ENCODE peak calls at places on chromosomes 13 and 19, in nine cellular contexts. One of them, this sample, is unnamed.
A peak's percentile ranks its signal among the peaks of the same experiment; 100 is the strongest.

GRCh38 chr19:58562126-58563033 is 4.0 kb upstream of the UBE2M start:
- DNase-seq in thoracic aorta: no peak
- DNase-seq in T-cell: peak; percentile 25
- DNase-seq in nephron progenitor cell: no peak
- DNase-seq in NCI-H2029 treated with DMSO at 0.1 percent for 48 hours: no peak
- DNase-seq in activated T-helper 2 cell treated with anti-CD3 and anti-CD28 coated beads, Interferon-gamma antibody, Interleukin-2, Interleukin-4, amounts not matched to agents 10 μg/mL and 5 μg/mL and 100 μg/mL, durations not matched to agents 14 hours and 24 hours and 36 hours: peak; percentile 46
- DNase-seq in EL: peak; percentile 37
- DNase-seq in aorta: peak; percentile 84
- DNase-seq in endothelial cell: peak; percentile 35
- DNase-seq in this sample: no peak

GRCh38 chr13:94169783-94170513 is 309.5 kb downstream of the DCT start:
- DNase-seq in aorta: peak; percentile 85
- DNase-seq in activated T-helper 2 cell treated with anti-CD3 and anti-CD28 coated beads, Interferon-gamma antibody, Interleukin-2, Interleukin-4, amounts not matched to agents 10 μg/mL and 5 μg/mL and 100 μg/mL, durations not matched to agents 14 hours and 24 hours and 36 hours: no peak
- DNase-seq in endothelial cell: no peak
- DNase-seq in T-cell: no peak
- DNase-seq in nephron progenitor cell: no peak
- DNase-seq in NCI-H2029 treated with DMSO at 0.1 percent for 48 hours: no peak
- DNase-seq in EL: no peak
- DNase-seq in thoracic aorta: peak; percentile 9
- DNase-seq in this sample: no peak

GRCh38 chr19:13006431-13007281 is 11.4 kb downstream of the NFIX start:
- DNase-seq in T-cell: no peak
- DNase-seq in endothelial cell: no peak
- DNase-seq in EL: no peak
- DNase-seq in NCI-H2029 treated with DMSO at 0.1 percent for 48 hours: no peak
- DNase-seq in thoracic aorta: no peak
- DNase-seq in aorta: no peak
- DNase-seq in activated T-helper 2 cell treated with anti-CD3 and anti-CD28 coated beads, Interferon-gamma antibody, Interleukin-2, Interleukin-4, amounts not matched to agents 10 μg/mL and 5 μg/mL and 100 μg/mL, durations not matched to agents 14 hours and 24 hours and 36 hours: no peak
- DNase-seq in nephron progenitor cell: no peak
- DNase-seq in this sample: no peak

GRCh38 chr13:69324109-69324886 is 783.3 kb upstream of the ATXN8OS start:
- DNase-seq in endothelial cell: no peak
- DNase-seq in activated T-helper 2 cell treated with anti-CD3 and anti-CD28 coated beads, Interferon-gamma antibody, Interleukin-2, Interleukin-4, amounts not matched to agents 10 μg/mL and 5 μg/mL and 100 μg/mL, durations not matched to agents 14 hours and 24 hours and 36 hours: no peak
- DNase-seq in NCI-H2029 treated with DMSO at 0.1 percent for 48 hours: peak; percentile 69
- DNase-seq in T-cell: no peak
- DNase-seq in thoracic aorta: no peak
- DNase-seq in EL: no peak
- DNase-seq in nephron progenitor cell: no peak
- DNase-seq in aorta: no peak
- DNase-seq in this sample: no peak

GRCh38 chr13:38872693-38873092 is 117.9 kb downstream of the STOML3 start:
- DNase-seq in NCI-H2029 treated with DMSO at 0.1 percent for 48 hours: no peak
- DNase-seq in nephron progenitor cell: peak; percentile 68
- DNase-seq in aorta: no peak
- DNase-seq in endothelial cell: peak; percentile 69
- DNase-seq in T-cell: peak; percentile 2
- DNase-seq in thoracic aorta: no peak
- DNase-seq in activated T-helper 2 cell treated with anti-CD3 and anti-CD28 coated beads, Interferon-gamma antibody, Interleukin-2, Interleukin-4, amounts not matched to agents 10 μg/mL and 5 μg/mL and 100 μg/mL, durations not matched to agents 14 hours and 24 hours and 36 hours: no peak
- DNase-seq in EL: peak; percentile 26
- DNase-seq in this sample: peak; percentile 3

GRCh38 chr13:113920606-113921306 is 53.1 kb downstream of the C13orf46 start:
- DNase-seq in T-cell: no peak
- DNase-seq in thoracic aorta: no peak
- DNase-seq in activated T-helper 2 cell treated with anti-CD3 and anti-CD28 coated beads, Interferon-gamma antibody, Interleukin-2, Interleukin-4, amounts not matched to agents 10 μg/mL and 5 μg/mL and 100 μg/mL, durations not matched to agents 14 hours and 24 hours and 36 hours: no peak
- DNase-seq in nephron progenitor cell: no peak
- DNase-seq in aorta: no peak
- DNase-seq in NCI-H2029 treated with DMSO at 0.1 percent for 48 hours: no peak
- DNase-seq in EL: no peak
- DNase-seq in endothelial cell: no peak
- DNase-seq in this sample: no peak

GRCh38 chr13:64347662-64348061 is 2882.5 kb downstream of the PCDH9 start:
- DNase-seq in nephron progenitor cell: no peak
- DNase-seq in NCI-H2029 treated with DMSO at 0.1 percent for 48 hours: no peak
- DNase-seq in thoracic aorta: no peak
- DNase-seq in EL: peak; percentile 5
- DNase-seq in aorta: no peak
- DNase-seq in activated T-helper 2 cell treated with anti-CD3 and anti-CD28 coated beads, Interferon-gamma antibody, Interleukin-2, Interleukin-4, amounts not matched to agents 10 μg/mL and 5 μg/mL and 100 μg/mL, durations not matched to agents 14 hours and 24 hours and 36 hours: no peak
- DNase-seq in endothelial cell: no peak
- DNase-seq in T-cell: no peak
- DNase-seq in this sample: no peak

GRCh38 chr19:33300016-33300981 is 2.0 kb downstream of the CEBPA start:
- DNase-seq in EL: no peak
- DNase-seq in T-cell: no peak
- DNase-seq in thoracic aorta: no peak
- DNase-seq in NCI-H2029 treated with DMSO at 0.1 percent for 48 hours: no peak
- DNase-seq in endothelial cell: no peak
- DNase-seq in activated T-helper 2 cell treated with anti-CD3 and anti-CD28 coated beads, Interferon-gamma antibody, Interleukin-2, Interleukin-4, amounts not matched to agents 10 μg/mL and 5 μg/mL and 100 μg/mL, durations not matched to agents 14 hours and 24 hours and 36 hours: no peak
- DNase-seq in nephron progenitor cell: no peak
- DNase-seq in aorta: no peak
- DNase-seq in this sample: no peak

GRCh38 chr13:57969961-57970360 is 338.4 kb downstream of the PCDH17 start:
- DNase-seq in activated T-helper 2 cell treated with anti-CD3 and anti-CD28 coated beads, Interferon-gamma antibody, Interleukin-2, Interleukin-4, amounts not matched to agents 10 μg/mL and 5 μg/mL and 100 μg/mL, durations not matched to agents 14 hours and 24 hours and 36 hours: no peak
- DNase-seq in aorta: no peak
- DNase-seq in thoracic aorta: no peak
- DNase-seq in endothelial cell: no peak
- DNase-seq in NCI-H2029 treated with DMSO at 0.1 percent for 48 hours: no peak
- DNase-seq in nephron progenitor cell: no peak
- DNase-seq in EL: no peak
- DNase-seq in T-cell: no peak
- DNase-seq in this sample: no peak

GRCh38 chr13:106173346-106173745 is 362.1 kb downstream of the EFNB2 start:
- DNase-seq in activated T-helper 2 cell treated with anti-CD3 and anti-CD28 coated beads, Interferon-gamma antibody, Interleukin-2, Interleukin-4, amounts not matched to agents 10 μg/mL and 5 μg/mL and 100 μg/mL, durations not matched to agents 14 hours and 24 hours and 36 hours: no peak
- DNase-seq in EL: no peak
- DNase-seq in aorta: no peak
- DNase-seq in T-cell: no peak
- DNase-seq in NCI-H2029 treated with DMSO at 0.1 percent for 48 hours: no peak
- DNase-seq in nephron progenitor cell: no peak
- DNase-seq in thoracic aorta: no peak
- DNase-seq in endothelial cell: no peak
- DNase-seq in this sample: no peak

GRCh38 chr19:49807174-49807830 is 5.8 kb downstream of the FUZ start:
- DNase-seq in endothelial cell: no peak
- DNase-seq in nephron progenitor cell: no peak
- DNase-seq in T-cell: no peak
- DNase-seq in EL: no peak
- DNase-seq in NCI-H2029 treated with DMSO at 0.1 percent for 48 hours: no peak
- DNase-seq in aorta: no peak
- DNase-seq in activated T-helper 2 cell treated with anti-CD3 and anti-CD28 coated beads, Interferon-gamma antibody, Interleukin-2, Interleukin-4, amounts not matched to agents 10 μg/mL and 5 μg/mL and 100 μg/mL, durations not matched to agents 14 hours and 24 hours and 36 hours: no peak
- DNase-seq in thoracic aorta: no peak
- DNase-seq in this sample: no peak

GRCh38 chr19:47093841-47094240 is 19.7 kb downstream of the ZC3H4 start:
- DNase-seq in endothelial cell: no peak
- DNase-seq in T-cell: no peak
- DNase-seq in aorta: no peak
- DNase-seq in thoracic aorta: no peak
- DNase-seq in EL: no peak
- DNase-seq in NCI-H2029 treated with DMSO at 0.1 percent for 48 hours: no peak
- DNase-seq in activated T-helper 2 cell treated with anti-CD3 and anti-CD28 coated beads, Interferon-gamma antibody, Interleukin-2, Interleukin-4, amounts not matched to agents 10 μg/mL and 5 μg/mL and 100 μg/mL, durations not matched to agents 14 hours and 24 hours and 36 hours: no peak
- DNase-seq in nephron progenitor cell: peak; percentile 56
- DNase-seq in this sample: no peak

GRCh38 chr19:13089139-13089856 is 13.4 kb downstream of the LYL1 start:
- DNase-seq in NCI-H2029 treated with DMSO at 0.1 percent for 48 hours: no peak
- DNase-seq in aorta: no peak
- DNase-seq in endothelial cell: no peak
- DNase-seq in thoracic aorta: no peak
- DNase-seq in EL: no peak
- DNase-seq in nephron progenitor cell: no peak
- DNase-seq in activated T-helper 2 cell treated with anti-CD3 and anti-CD28 coated beads, Interferon-gamma antibody, Interleukin-2, Interleukin-4, amounts not matched to agents 10 μg/mL and 5 μg/mL and 100 μg/mL, durations not matched to agents 14 hours and 24 hours and 36 hours: no peak
- DNase-seq in T-cell: no peak
- DNase-seq in this sample: no peak

GRCh38 chr19:47729468-47729798 is 15.9 kb upstream of the NOP53 start:
- DNase-seq in endothelial cell: peak; percentile 36
- DNase-seq in EL: peak; percentile 96
- DNase-seq in T-cell: no peak
- DNase-seq in thoracic aorta: peak; percentile 65
- DNase-seq in nephron progenitor cell: no peak
- DNase-seq in NCI-H2029 treated with DMSO at 0.1 percent for 48 hours: no peak
- DNase-seq in activated T-helper 2 cell treated with anti-CD3 and anti-CD28 coated beads, Interferon-gamma antibody, Interleukin-2, Interleukin-4, amounts not matched to agents 10 μg/mL and 5 μg/mL and 100 μg/mL, durations not matched to agents 14 hours and 24 hours and 36 hours: no peak
- DNase-seq in aorta: peak; percentile 93
- DNase-seq in this sample: no peak

GRCh38 chr13:110525328-110526319 is 35.9 kb downstream of the RAB20 start:
- DNase-seq in endothelial cell: no peak
- DNase-seq in aorta: no peak
- DNase-seq in NCI-H2029 treated with DMSO at 0.1 percent for 48 hours: peak; percentile 94
- DNase-seq in thoracic aorta: no peak
- DNase-seq in activated T-helper 2 cell treated with anti-CD3 and anti-CD28 coated beads, Interferon-gamma antibody, Interleukin-2, Interleukin-4, amounts not matched to agents 10 μg/mL and 5 μg/mL and 100 μg/mL, durations not matched to agents 14 hours and 24 hours and 36 hours: no peak
- DNase-seq in T-cell: peak; percentile 17
- DNase-seq in EL: no peak
- DNase-seq in nephron progenitor cell: no peak
- DNase-seq in this sample: no peak

GRCh38 chr13:112996671-112997091 is 27.7 kb downstream of the MCF2L start:
- DNase-seq in aorta: no peak
- DNase-seq in activated T-helper 2 cell treated with anti-CD3 and anti-CD28 coated beads, Interferon-gamma antibody, Interleukin-2, Interleukin-4, amounts not matched to agents 10 μg/mL and 5 μg/mL and 100 μg/mL, durations not matched to agents 14 hours and 24 hours and 36 hours: no peak
- DNase-seq in EL: no peak
- DNase-seq in NCI-H2029 treated with DMSO at 0.1 percent for 48 hours: no peak
- DNase-seq in thoracic aorta: no peak
- DNase-seq in nephron progenitor cell: no peak
- DNase-seq in endothelial cell: no peak
- DNase-seq in T-cell: no peak
- DNase-seq in this sample: no peak

GRCh38 chr19:1318678-1319471 is 33.2 kb downstream of the EFNA2 start:
- DNase-seq in EL: no peak
- DNase-seq in NCI-H2029 treated with DMSO at 0.1 percent for 48 hours: no peak
- DNase-seq in activated T-helper 2 cell treated with anti-CD3 and anti-CD28 coated beads, Interferon-gamma antibody, Interleukin-2, Interleukin-4, amounts not matched to agents 10 μg/mL and 5 μg/mL and 100 μg/mL, durations not matched to agents 14 hours and 24 hours and 36 hours: no peak
- DNase-seq in thoracic aorta: no peak
- DNase-seq in nephron progenitor cell: peak; percentile 54
- DNase-seq in endothelial cell: no peak
- DNase-seq in T-cell: no peak
- DNase-seq in aorta: no peak
- DNase-seq in this sample: no peak

This sample was measured in T follicular helper cell.